ENCODE peak calls at places on chromosome 16, in seven cellular contexts. One of them, this sample, is unnamed.

GRCh38 chr16:87550510-87550961 is 51.8 kb upstream of the JPH3 start:
- DNase-seq in RWPE1: peak
- DNase-seq in cardiac fibroblast: no peak
- DNase-seq in CD4-positive, alpha-beta T cell: peak
- DNase-seq in lower leg skin: peak
- DNase-seq in left lung: peak
- DNase-seq in tibial nerve: no peak
- DNase-seq in this sample: peak

GRCh38 chr16:59540621-59541020 is 806.5 kb upstream of the GOT2 start:
- DNase-seq in RWPE1: no peak
- DNase-seq in cardiac fibroblast: no peak
- DNase-seq in CD4-positive, alpha-beta T cell: no peak
- DNase-seq in lower leg skin: no peak
- DNase-seq in left lung: no peak
- DNase-seq in tibial nerve: no peak
- DNase-seq in this sample: no peak

GRCh38 chr16:81005644-81006471 is 827 bp downstream of the CMC2 start:
- DNase-seq in RWPE1: peak
- DNase-seq in cardiac fibroblast: peak
- DNase-seq in CD4-positive, alpha-beta T cell: no peak
- DNase-seq in lower leg skin: peak
- DNase-seq in left lung: no peak
- DNase-seq in tibial nerve: no peak
- DNase-seq in this sample: no peak

GRCh38 chr16:73170587-73170986 is 122.7 kb upstream of the ZFHX3 start:
- DNase-seq in RWPE1: no peak
- DNase-seq in cardiac fibroblast: no peak
- DNase-seq in CD4-positive, alpha-beta T cell: no peak
- DNase-seq in lower leg skin: no peak
- DNase-seq in left lung: no peak
- DNase-seq in tibial nerve: no peak
- DNase-seq in this sample: no peak

GRCh38 chr16:11139624-11140375 is 116.2 kb downstream of the SOCS1 start:
- DNase-seq in RWPE1: no peak
- DNase-seq in cardiac fibroblast: no peak
- DNase-seq in CD4-positive, alpha-beta T cell: peak
- DNase-seq in lower leg skin: no peak
- DNase-seq in left lung: no peak
- DNase-seq in tibial nerve: no peak
- DNase-seq in this sample: no peak

GRCh38 chr16:70789231-70789926 is 11.6 kb downstream of the VAC14 start:
- DNase-seq in RWPE1: no peak
- DNase-seq in cardiac fibroblast: peak
- DNase-seq in CD4-positive, alpha-beta T cell: no peak
- DNase-seq in lower leg skin: peak
- DNase-seq in left lung: no peak
- DNase-seq in tibial nerve: peak
- DNase-seq in this sample: no peak

GRCh38 chr16:8753411-8754054 is 43.9 kb downstream of the TMEM186 start:
- DNase-seq in RWPE1: no peak
- DNase-seq in cardiac fibroblast: no peak
- DNase-seq in CD4-positive, alpha-beta T cell: no peak
- DNase-seq in lower leg skin: no peak
- DNase-seq in left lung: no peak
- DNase-seq in tibial nerve: no peak
- DNase-seq in this sample: no peak

GRCh38 chr16:57444711-57445110 is 2.5 kb downstream of the CIAPIN1 start:
- DNase-seq in RWPE1: peak
- DNase-seq in cardiac fibroblast: peak
- DNase-seq in CD4-positive, alpha-beta T cell: no peak
- DNase-seq in lower leg skin: no peak
- DNase-seq in left lung: no peak
- DNase-seq in tibial nerve: no peak
- DNase-seq in this sample: no peak

DNA sequence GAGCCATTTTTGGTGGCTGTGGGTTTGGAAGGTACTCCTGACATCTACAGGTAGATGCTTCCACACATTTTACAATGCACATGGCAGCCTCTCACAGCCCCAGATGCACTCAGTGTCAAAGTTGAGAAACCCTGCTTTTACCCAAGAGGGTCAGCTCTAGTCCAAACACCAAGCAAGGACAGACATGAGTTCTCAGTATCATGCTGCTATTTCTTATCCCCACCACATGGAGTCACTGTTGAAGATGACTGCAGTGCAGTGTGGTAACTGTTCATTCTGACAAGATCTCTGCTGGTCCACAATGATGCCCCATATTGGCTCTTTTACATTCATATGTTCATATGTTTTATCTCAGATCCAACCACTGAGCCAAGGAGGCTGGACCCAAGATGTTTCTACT is 50.5 kb upstream of the SALL1 start:
- DNase-seq in RWPE1: no peak
- DNase-seq in cardiac fibroblast: no peak
- DNase-seq in CD4-positive, alpha-beta T cell: no peak
- DNase-seq in lower leg skin: no peak
- DNase-seq in left lung: no peak
- DNase-seq in tibial nerve: no peak
- DNase-seq in this sample: no peak
- TF ChIP-seq CTCF in RWPE1: no peak
- TF ChIP-seq CTCF in cardiac fibroblast: no peak
- TF ChIP-seq CTCF in CD4-positive, alpha-beta T cell: no peak
- TF ChIP-seq CTCF in lower leg skin: no peak
- TF ChIP-seq CTCF in left lung: no peak
- TF ChIP-seq CTCF in tibial nerve: no peak
- TF ChIP-seq CTCF in this sample: no peak

GRCh38 chr16:6349725-6350124 is 982.9 kb upstream of the RBFOX1 start:
- DNase-seq in RWPE1: no peak
- DNase-seq in cardiac fibroblast: no peak
- DNase-seq in CD4-positive, alpha-beta T cell: no peak
- DNase-seq in lower leg skin: no peak
- DNase-seq in left lung: no peak
- DNase-seq in tibial nerve: no peak
- DNase-seq in this sample: no peak
- TF ChIP-seq CTCF in RWPE1: no peak
- TF ChIP-seq CTCF in cardiac fibroblast: no peak
- TF ChIP-seq CTCF in CD4-positive, alpha-beta T cell: no peak
- TF ChIP-seq CTCF in lower leg skin: no peak
- TF ChIP-seq CTCF in left lung: no peak
- TF ChIP-seq CTCF in tibial nerve: no peak
- TF ChIP-seq CTCF in this sample: no peak

GRCh38 chr16:77190478-77191258 is at the start of gene MON1B:
- DNase-seq in RWPE1: peak
- DNase-seq in cardiac fibroblast: peak
- DNase-seq in CD4-positive, alpha-beta T cell: peak
- DNase-seq in lower leg skin: peak
- DNase-seq in left lung: peak
- DNase-seq in tibial nerve: peak
- DNase-seq in this sample: peak
- TF ChIP-seq CTCF in RWPE1: no peak
- TF ChIP-seq CTCF in cardiac fibroblast: peak
- TF ChIP-seq CTCF in CD4-positive, alpha-beta T cell: no peak
- TF ChIP-seq CTCF in lower leg skin: no peak
- TF ChIP-seq CTCF in left lung: no peak
- TF ChIP-seq CTCF in tibial nerve: no peak
- TF ChIP-seq CTCF in this sample: no peak

GRCh38 chr16:55643161-55643970 is 12.4 kb upstream of the SLC6A2 start:
- DNase-seq in RWPE1: no peak
- DNase-seq in cardiac fibroblast: peak
- DNase-seq in CD4-positive, alpha-beta T cell: no peak
- DNase-seq in lower leg skin: peak
- DNase-seq in left lung: no peak
- DNase-seq in tibial nerve: no peak
- DNase-seq in this sample: no peak
- TF ChIP-seq CTCF in RWPE1: no peak
- TF ChIP-seq CTCF in cardiac fibroblast: peak
- TF ChIP-seq CTCF in CD4-positive, alpha-beta T cell: no peak
- TF ChIP-seq CTCF in lower leg skin: no peak
- TF ChIP-seq CTCF in left lung: peak
- TF ChIP-seq CTCF in tibial nerve: no peak
- TF ChIP-seq CTCF in this sample: no peak